ENCODE peak calls at places on chromosome 10, in six cellular contexts. One of them, this sample, is unnamed.

GRCh38 chr10:119962837-119963236 is 70.3 kb downstream of the SEC23IP start:
- DNase-seq in HCT116: no peak
- DNase-seq in heart left ventricle: no peak
- DNase-seq in endothelial cell of umbilical vein: no peak
- DNase-seq in K562: no peak
- DNase-seq in Peyer's patch: no peak
- DNase-seq in this sample: no peak

GRCh38 chr10:8063935-8064334 is 9.4 kb downstream of the GATA3 start:
- DNase-seq in HCT116: no peak
- DNase-seq in heart left ventricle: no peak
- DNase-seq in endothelial cell of umbilical vein: peak; percentile 63
- DNase-seq in K562: no peak
- DNase-seq in Peyer's patch: no peak
- DNase-seq in this sample: no peak

GRCh38 chr10:8260645-8261044 is 206.2 kb downstream of the GATA3 start:
- DNase-seq in HCT116: no peak
- DNase-seq in heart left ventricle: no peak
- DNase-seq in endothelial cell of umbilical vein: no peak
- DNase-seq in K562: no peak
- DNase-seq in Peyer's patch: no peak
- DNase-seq in this sample: no peak

GRCh38 chr10:47372726-47373125 is 11.4 kb downstream of the ZNF488 start:
- DNase-seq in HCT116: no peak
- DNase-seq in heart left ventricle: peak; percentile 4
- DNase-seq in endothelial cell of umbilical vein: no peak
- DNase-seq in K562: no peak
- DNase-seq in Peyer's patch: peak; percentile 22
- DNase-seq in this sample: no peak

GRCh38 chr10:86690231-86690630 is 21.9 kb downstream of the LDB3 start:
- DNase-seq in HCT116: no peak
- DNase-seq in heart left ventricle: no peak
- DNase-seq in endothelial cell of umbilical vein: no peak
- DNase-seq in K562: no peak
- DNase-seq in Peyer's patch: no peak
- DNase-seq in this sample: no peak

GRCh38 chr10:3873728-3874461 is 88.9 kb upstream of the KLF6 start:
- DNase-seq in HCT116: peak; percentile 51
- DNase-seq in heart left ventricle: no peak
- DNase-seq in endothelial cell of umbilical vein: peak; percentile 64
- DNase-seq in K562: peak; percentile 39
- DNase-seq in Peyer's patch: no peak
- DNase-seq in this sample: no peak

GRCh38 chr10:114458955-114459354 is 54.7 kb upstream of the AFAP1L2 start:
- DNase-seq in HCT116: peak; percentile 33
- DNase-seq in heart left ventricle: no peak
- DNase-seq in endothelial cell of umbilical vein: peak; percentile 39
- DNase-seq in K562: peak; percentile 12
- DNase-seq in Peyer's patch: no peak
- DNase-seq in this sample: peak; percentile 50

GRCh38 chr10:78349165-78349516 is 315.5 kb downstream of the RPS24 start:
- DNase-seq in HCT116: no peak
- DNase-seq in heart left ventricle: peak; percentile 21
- DNase-seq in endothelial cell of umbilical vein: no peak
- DNase-seq in K562: no peak
- DNase-seq in Peyer's patch: no peak
- DNase-seq in this sample: no peak

GRCh38 chr10:33952692-33953360 is 618.4 kb upstream of the NRP1 start:
- DNase-seq in HCT116: no peak
- DNase-seq in heart left ventricle: no peak
- DNase-seq in endothelial cell of umbilical vein: peak; percentile 17
- DNase-seq in K562: no peak
- DNase-seq in Peyer's patch: no peak
- DNase-seq in this sample: no peak

GRCh38 chr10:78384021-78384420 is 350.4 kb downstream of the RPS24 start:
- DNase-seq in HCT116: no peak
- DNase-seq in heart left ventricle: no peak
- DNase-seq in endothelial cell of umbilical vein: no peak
- DNase-seq in K562: no peak
- DNase-seq in Peyer's patch: no peak
- DNase-seq in this sample: no peak

GRCh38 chr10:109417803-109418202 is 505.5 kb downstream of the XPNPEP1 start:
- DNase-seq in HCT116: no peak
- DNase-seq in heart left ventricle: no peak
- DNase-seq in endothelial cell of umbilical vein: no peak
- DNase-seq in K562: no peak
- DNase-seq in Peyer's patch: no peak
- DNase-seq in this sample: no peak

GRCh38 chr10:98748298-98748697 is 301.6 kb upstream of the HPS1 start:
- DNase-seq in HCT116: peak; percentile 37
- DNase-seq in heart left ventricle: no peak
- DNase-seq in endothelial cell of umbilical vein: peak; percentile 13
- DNase-seq in K562: peak; percentile 29
- DNase-seq in Peyer's patch: no peak
- DNase-seq in this sample: no peak

GRCh38 chr10:87550741-87551140 is 46.0 kb downstream of the MINPP1 start:
- DNase-seq in HCT116: no peak
- DNase-seq in heart left ventricle: no peak
- DNase-seq in endothelial cell of umbilical vein: no peak
- DNase-seq in K562: no peak
- DNase-seq in Peyer's patch: no peak
- DNase-seq in this sample: no peak

GRCh38 chr10:3622427-3622826 is 162.6 kb downstream of the KLF6 start:
- DNase-seq in HCT116: no peak
- DNase-seq in heart left ventricle: no peak
- DNase-seq in endothelial cell of umbilical vein: no peak
- DNase-seq in K562: no peak
- DNase-seq in Peyer's patch: no peak
- DNase-seq in this sample: no peak

GRCh38 chr10:65110029-65110428 is 1588.8 kb downstream of the REEP3 start:
- DNase-seq in HCT116: no peak
- DNase-seq in heart left ventricle: no peak
- DNase-seq in endothelial cell of umbilical vein: no peak
- DNase-seq in K562: no peak
- DNase-seq in Peyer's patch: no peak
- DNase-seq in this sample: no peak

GRCh38 chr10:6917125-6917524 is 337.0 kb upstream of the PRKCQ start:
- DNase-seq in HCT116: no peak
- DNase-seq in heart left ventricle: no peak
- DNase-seq in endothelial cell of umbilical vein: no peak
- DNase-seq in K562: no peak
- DNase-seq in Peyer's patch: no peak
- DNase-seq in this sample: no peak

GRCh38 chr10:75401569-75402485 is at the start of gene ZNF503:
- DNase-seq in HCT116: peak; percentile 94
- DNase-seq in heart left ventricle: peak; percentile 98
- DNase-seq in endothelial cell of umbilical vein: peak; percentile 97
- DNase-seq in K562: peak; percentile 63
- DNase-seq in Peyer's patch: peak; percentile 95
- DNase-seq in this sample: peak; percentile 94
- TF ChIP-seq POLR2A in HCT116: peak; percentile 77
- TF ChIP-seq POLR2A in heart left ventricle: peak; percentile 99
- TF ChIP-seq POLR2A in endothelial cell of umbilical vein: peak; percentile 88
- TF ChIP-seq POLR2A in K562: no peak
- TF ChIP-seq POLR2A in Peyer's patch: peak; percentile 77
- TF ChIP-seq POLR2A in this sample: peak; percentile 82

DNA sequence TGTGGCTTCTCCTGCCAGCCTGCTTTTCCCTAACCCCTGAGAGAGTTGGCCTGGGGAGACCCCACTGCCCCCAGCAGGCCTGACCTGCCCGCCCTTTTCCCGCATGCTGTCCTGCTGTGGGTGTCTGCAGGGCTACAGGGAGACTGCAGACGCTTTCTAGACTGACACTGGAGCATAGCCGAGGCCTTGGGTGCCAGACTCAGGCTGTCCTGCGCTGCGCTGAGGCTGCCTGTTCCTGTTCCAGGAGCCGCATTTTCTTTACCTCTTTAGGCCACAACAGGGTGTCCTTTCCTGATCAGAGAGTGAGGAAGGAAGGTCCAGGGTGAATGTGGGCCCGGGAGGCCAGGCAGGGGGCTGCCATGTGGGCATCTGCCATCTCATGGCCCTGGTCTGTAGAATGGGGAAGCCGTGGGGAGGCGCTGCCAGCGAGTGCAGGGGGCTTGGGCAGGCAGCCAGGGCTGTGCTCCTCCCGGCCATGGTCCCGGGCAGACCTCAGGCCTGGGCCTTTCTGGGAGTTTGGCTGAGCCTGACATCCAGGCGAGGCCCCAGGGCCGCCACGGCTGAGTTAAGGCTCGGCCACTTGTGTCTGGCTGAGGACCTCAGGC is 3.6 kb downstream of the PWWP2B start:
- DNase-seq in HCT116: no peak
- DNase-seq in heart left ventricle: no peak
- DNase-seq in endothelial cell of umbilical vein: no peak
- DNase-seq in K562: no peak
- DNase-seq in Peyer's patch: peak; percentile 51
- DNase-seq in this sample: peak; percentile 15
- H3K4me1 ChIP-seq in HCT116: peaks cover 22% of the 10 kb centered on the region
- H3K4me1 ChIP-seq in heart left ventricle: peaks cover 37% of the 10 kb centered on the region
- H3K4me1 ChIP-seq in endothelial cell of umbilical vein: peaks cover 18% of the 10 kb centered on the region
- H3K4me1 ChIP-seq in K562: peaks cover 67% of the 10 kb centered on the region
- H3K4me1 ChIP-seq in Peyer's patch: no peaks in the 10 kb centered on the region
- H3K4me1 ChIP-seq in this sample: peaks cover 37% of the 10 kb centered on the region

DNA sequence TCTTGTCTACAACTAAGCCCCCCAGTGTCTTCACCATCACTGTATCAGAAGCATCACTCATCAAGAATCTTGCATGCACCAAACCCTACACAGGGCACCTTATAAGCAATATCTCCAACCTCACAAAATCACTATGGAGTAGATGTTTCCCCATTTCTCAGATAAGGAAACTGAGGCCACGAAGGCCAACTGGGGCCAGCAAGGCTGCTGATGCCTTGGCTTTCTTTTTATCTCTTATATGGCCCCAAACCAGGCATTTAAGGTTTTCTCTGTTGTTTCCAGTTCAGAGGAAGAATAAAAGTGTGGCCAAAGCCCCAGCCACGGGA is 47.3 kb upstream of the NPFFR1 start:
- DNase-seq in HCT116: no peak
- DNase-seq in heart left ventricle: no peak
- DNase-seq in endothelial cell of umbilical vein: no peak
- DNase-seq in K562: no peak
- DNase-seq in Peyer's patch: no peak
- DNase-seq in this sample: no peak
- H3K4me3 ChIP-seq in HCT116: no peak overlapping the region
- H3K4me3 ChIP-seq in heart left ventricle: no peak overlapping the region
- H3K4me3 ChIP-seq in endothelial cell of umbilical vein: no peak overlapping the region
- H3K4me3 ChIP-seq in K562: no peak overlapping the region
- H3K4me3 ChIP-seq in Peyer's patch: no peak overlapping the region
- H3K4me3 ChIP-seq in this sample: no peak overlapping the region

DNA sequence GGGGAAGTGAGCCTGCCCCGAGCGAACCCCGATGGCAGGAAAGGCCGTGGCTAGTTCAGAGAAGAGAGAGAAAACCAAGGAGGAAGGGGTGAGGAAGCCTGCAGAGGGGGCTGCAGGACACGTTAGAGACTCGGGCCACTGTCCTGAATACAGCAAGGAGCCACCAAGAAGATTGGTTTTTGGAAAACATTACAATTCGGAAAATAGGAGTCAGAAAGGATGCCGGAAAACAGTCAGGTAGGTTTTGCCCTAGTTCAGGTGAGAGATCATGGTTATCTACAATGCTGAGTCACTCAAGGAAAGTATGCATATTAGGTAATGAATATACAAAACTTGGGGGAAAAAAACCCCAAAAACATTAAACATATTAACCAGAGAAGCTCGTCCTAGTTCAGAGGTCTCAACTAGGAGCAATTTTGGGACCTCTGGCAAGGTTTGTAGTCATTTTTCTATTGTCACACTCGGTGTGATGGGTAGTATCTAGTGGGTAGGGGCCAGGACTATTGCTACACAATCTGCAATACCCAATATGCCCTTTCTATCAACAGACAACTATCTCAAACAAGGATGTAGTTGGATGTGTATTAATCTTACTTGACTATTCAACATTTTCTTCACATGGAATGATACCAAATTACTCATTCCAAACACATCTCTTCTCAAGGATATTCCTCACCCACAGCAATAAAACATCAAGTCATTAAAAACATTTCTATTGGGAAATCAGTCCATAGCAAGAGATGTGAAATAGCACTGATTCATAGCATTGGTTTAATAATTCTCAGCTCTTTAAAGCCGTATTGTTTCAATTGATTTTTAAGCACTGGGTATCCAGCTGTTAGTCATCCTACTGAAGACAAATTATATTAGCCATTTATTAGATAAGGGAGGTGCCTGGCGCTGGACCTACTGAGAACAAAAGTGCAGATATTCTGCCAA is 74.4 kb upstream of the RSU1 start:
- DNase-seq in HCT116: peak; percentile 92
- DNase-seq in heart left ventricle: peak; percentile 71
- DNase-seq in endothelial cell of umbilical vein: peak; percentile 70
- DNase-seq in K562: peak; percentile 41
- DNase-seq in Peyer's patch: peak; percentile 51
- DNase-seq in this sample: peak; percentile 47
- TF ChIP-seq POLR2A in HCT116: peak; percentile 100
- TF ChIP-seq POLR2A in heart left ventricle: no peak
- TF ChIP-seq POLR2A in endothelial cell of umbilical vein: peak; percentile 94
- TF ChIP-seq POLR2A in K562: peak; percentile 100
- TF ChIP-seq POLR2A in Peyer's patch: peak; percentile 22
- TF ChIP-seq POLR2A in this sample: no peak

This sample was measured in transverse colon.